ENCODE peak calls at places on chromosomes 5 and 9, in four cellular contexts. D is fibroblast of lung, V is IMR-90, S is left lung. H is an unnamed sample.

GRCh38 chr9:1231998-1232919 is 182.1 kb downstream of the DMRT2 start:
- DNase-seq in D (peak), V (peak), S (peak), H (no peak)

GRCh38 chr5:152376871-152377270 is 28.2 kb downstream of the NMUR2 start:
- DNase-seq in S (no peak), D (no peak), V (no peak), H (no peak)

GRCh38 chr5:75465480-75465879 is 45.9 kb downstream of the CERT1 start:
- DNase-seq in D (peak), V (peak), S (no peak), H (no peak)

GRCh38 chr5:32961066-32961429 is 249.9 kb downstream of the NPR3 start:
- DNase-seq in S (no peak), D (peak), V (peak), H (no peak)

GRCh38 chr9:93577045-93577939 is 908 bp downstream of the PHF2 start:
- DNase-seq in S (no peak), D (no peak), V (no peak), H (peak)

GRCh38 chr5:56142620-56143431 is 90.3 kb downstream of the ANKRD55 start:
- DNase-seq in S (no peak), V (no peak), D (no peak), H (no peak)

GRCh38 chr5:103188436-103188835 is 68.3 kb downstream of the PPIP5K2 start:
- DNase-seq in V (no peak), D (no peak), S (no peak), H (no peak)

GRCh38 chr9:37551888-37552287 is 24.3 kb downstream of the FBXO10 start:
- DNase-seq in V (no peak), S (no peak), D (no peak), H (no peak)

GRCh38 chr5:98570661-98571181 is 202.7 kb upstream of the RGMB start:
- DNase-seq in D (peak), S (no peak), V (peak), H (peak)

GRCh38 chr5:173230741-173231380 is 4.1 kb downstream of the NKX2-5 start:
- DNase-seq in S (no peak), D (no peak), V (no peak), H (no peak)

GRCh38 chr5:66945389-66946349 is 250.9 kb downstream of the CD180 start:
- DNase-seq in D (no peak), S (no peak), V (peak), H (no peak)

GRCh38 chr5:109852371-109853160 is 162.8 kb downstream of the MAN2A1 start:
- DNase-seq in S (no peak), V (peak), D (peak), H (no peak)

GRCh38 chr9:72588336-72588735 is 66.9 kb downstream of the TMC1 start:
- DNase-seq in D (peak), V (peak), S (no peak), H (no peak)

GRCh38 chr5:758698-759053 is 25.9 kb downstream of the ZDHHC11B start:
- DNase-seq in D (no peak), V (no peak), S (no peak), H (no peak)

GRCh38 chr9:27088981-27089380 is 20.0 kb upstream of the TEK start:
- DNase-seq in V (peak), D (peak), S (no peak), H (no peak)

GRCh38 chr5:14032944-14033343 is 88.5 kb upstream of the DNAH5 start:
- DNase-seq in S (peak), V (peak), D (peak), H (no peak)

GRCh38 chr9:38067611-38067891 is 1.5 kb downstream of the SHB start:
- DNase-seq in D (no peak), S (peak), V (no peak), H (peak)

GRCh38 chr5:136811551-136811950 is 446.2 kb upstream of the TRPC7 start:
- DNase-seq in S (no peak), D (peak), V (peak), H (no peak)

GRCh38 chr9:110604101-110604710 is 24.7 kb upstream of the SVEP1 start:
- DNase-seq in S (no peak), V (no peak), D (no peak), H (no peak)

GRCh38 chr5:125043781-125044391 is 297.4 kb upstream of the ZNF608 start:
- DNase-seq in D (peak), V (peak), S (peak), H (no peak)

GRCh38 chr5:128965011-128965637 is at the start of gene SLC27A6:
- DNase-seq in D (peak), V (no peak), S (peak), H (peak)

GRCh38 chr9:87125819-87126218 is 178.5 kb upstream of the GAS1 start:
- DNase-seq in D (no peak), S (no peak), V (no peak), H (no peak)

GRCh38 chr9:98775831-98776441 is 20.4 kb downstream of the ANKS6 start:
- DNase-seq in V (peak), S (no peak), D (peak), H (peak)

GRCh38 chr9:137168907-137169763 is 716 bp downstream of the LRRC26 start:
- DNase-seq in D (peak), S (no peak), V (peak), H (peak)

GRCh38 chr9:123571240-123571639 is 215.2 kb downstream of the CRB2 start:
- DNase-seq in V (no peak), D (no peak), S (no peak), H (no peak)

GRCh38 chr9:107282268-107282667 is 811 bp upstream of the RAD23B start:
- DNase-seq in S (no peak), D (no peak), V (no peak), H (peak)

GRCh38 chr5:175861337-175862130 is 9.8 kb upstream of the CPLX2 start:
- DNase-seq in S (no peak), V (no peak), D (no peak), H (no peak)

GRCh38 chr9:109198736-109199384 is 31.8 kb upstream of the FRRS1L start:
- DNase-seq in D (no peak), S (no peak), V (no peak), H (no peak)

GRCh38 chr5:157253547-157253946 is 12.4 kb upstream of the CYFIP2 start:
- DNase-seq in S (no peak), V (peak), D (peak), H (peak)

GRCh38 chr9:92680166-92681119 is 10.5 kb upstream of the IPPK start:
- DNase-seq in D (peak), V (peak), S (no peak), H (no peak)

GRCh38 chr5:73901045-73901444 is 275.0 kb downstream of the ARHGEF28 start:
- DNase-seq in S (no peak), V (peak), D (peak), H (no peak)

GRCh38 chr5:133316346-133317343 is 264.8 kb downstream of the HSPA4 start:
- DNase-seq in S (no peak), D (no peak), V (no peak), H (peak)
- TF ChIP-seq CTCF in S (no peak), D (no peak), V (peak), H (peak)

GRCh38 chr9:15461056-15461455 is 38.4 kb downstream of the SNAPC3 start:
- DNase-seq in D (no peak), V (no peak), S (no peak), H (no peak)

GRCh38 chr9:15461601-15462000 is 38.9 kb downstream of the SNAPC3 start:
- DNase-seq in D (no peak), V (no peak), S (no peak), H (no peak)
- TF ChIP-seq CTCF in D (no peak), V (no peak), S (no peak), H (no peak)

GRCh38 chr9:112971415-112971814 is 40.6 kb downstream of the ZNF883 start:
- DNase-seq in D (no peak), V (peak), S (no peak), H (peak)
- TF ChIP-seq CTCF in D (peak), V (peak), S (no peak), H (peak)

GRCh38 chr5:10663531-10664183 is 97.4 kb downstream of the DAP start:
- DNase-seq in D (peak), S (no peak), V (peak), H (peak)
- TF ChIP-seq CTCF in D (no peak), S (no peak), V (no peak), H (no peak)

GRCh38 chr5:177113566-177114424 is 19.8 kb upstream of the NSD1 start:
- DNase-seq in S (peak), D (peak), V (peak), H (peak)

GRCh38 chr5:177112589-177113220 is 20.9 kb upstream of the NSD1 start:
- DNase-seq in S (no peak), V (no peak), D (no peak), H (no peak)

GRCh38 chr5:177117441-177118045 is 16.0 kb upstream of the NSD1 start:
- DNase-seq in S (no peak), D (no peak), V (no peak), H (no peak)

GRCh38 chr5:177111720-177112394 is 21.7 kb upstream of the NSD1 start:
- DNase-seq in S (peak), V (peak), D (peak), H (peak)

DNA sequence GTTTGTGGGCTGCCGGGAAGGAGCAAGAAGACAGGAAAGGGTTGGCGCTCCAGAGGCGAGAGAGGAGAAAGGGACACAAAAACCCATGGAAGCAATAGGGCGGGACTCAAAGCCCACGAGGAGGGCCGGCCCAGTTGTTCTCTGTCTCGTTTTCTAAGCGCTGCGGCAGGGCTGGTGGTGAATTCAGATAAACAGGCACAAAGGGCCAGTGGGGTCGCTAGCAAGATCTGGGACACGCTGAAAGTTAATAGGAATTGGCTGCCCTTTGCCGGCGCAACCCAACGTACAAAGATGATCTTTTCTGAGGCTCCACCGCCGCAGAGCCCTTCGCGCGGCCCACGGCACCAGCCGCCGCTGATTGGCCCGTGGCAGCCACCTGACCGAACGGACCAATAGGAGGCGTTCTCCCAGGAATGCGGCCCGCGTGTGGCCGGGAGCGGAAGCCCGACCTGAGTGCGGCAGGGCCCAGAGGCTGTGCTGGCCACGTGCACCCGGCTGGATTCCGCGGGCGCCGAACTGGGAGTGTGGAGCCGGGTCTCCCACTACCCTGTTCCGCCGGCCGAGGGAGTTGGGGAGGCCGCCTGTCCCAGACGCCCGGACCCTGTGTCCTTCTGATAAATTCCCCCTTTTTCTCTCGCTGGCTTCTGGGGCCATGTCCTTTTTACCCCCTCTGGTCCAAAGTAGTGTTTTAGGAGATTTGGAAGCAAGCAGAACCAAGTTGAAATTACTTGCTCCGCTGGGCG is 16.8 kb upstream of the NSD1 start:
- DNase-seq in S (peak), V (peak), D (peak), H (peak)
- TF ChIP-seq CTCF in S (no peak), V (no peak), D (no peak), H (no peak)

GRCh38 chr9:4740623-4741364 is at the start of gene AK3:
- DNase-seq in S (peak), V (peak), D (peak), H (peak)
- TF ChIP-seq CTCF in S (no peak), V (peak), D (no peak), H (no peak)

GRCh38 chr9:4382722-4383317 is 83.0 kb upstream of the GLIS3 start:
- DNase-seq in S (no peak), V (peak), D (peak), H (no peak)
- TF ChIP-seq CTCF in S (peak), V (peak), D (peak), H (peak)

GRCh38 chr5:72366324-72366976 is 46.3 kb downstream of the PTCD2 start:
- DNase-seq in V (peak), S (peak), D (peak), H (peak)
- TF ChIP-seq CTCF in V (peak), S (peak), D (peak), H (peak)

GRCh38 chr5:78472469-78473106 is 112.2 kb downstream of the SCAMP1 start:
- DNase-seq in S (no peak), V (no peak), D (peak), H (no peak)
- TF ChIP-seq CTCF in S (no peak), V (no peak), D (no peak), H (no peak)

GRCh38 chr5:131564229-131564652 is 70.8 kb downstream of the RAPGEF6 start:
- DNase-seq in D (no peak), S (no peak), V (no peak), H (no peak)

GRCh38 chr5:131563434-131564228 is 71.4 kb downstream of the RAPGEF6 start:
- DNase-seq in S (no peak), V (no peak), D (no peak), H (no peak)
- TF ChIP-seq CTCF in S (no peak), V (no peak), D (no peak), H (no peak)